ENCODE peak calls at places on chromosomes 11 and 22, in seven cellular contexts. O is neural crest cell, Z is AG09319, J is osteoblast, V is foreskin fibroblast, A is fibroblast of lung, G is astrocyte of the spinal cord. F is an unnamed sample.

GRCh38 chr22:36395922-36396321 is 8.2 kb upstream of the MYH9 start:
- DNase-seq in O (no peak), Z (no peak), J (peak), V (peak), A (peak), G (no peak), F (no peak)

GRCh38 chr22:31229402-31230140 is 17.5 kb downstream of the LIMK2 start:
- DNase-seq in O (no peak), Z (no peak), J (no peak), V (peak), A (peak), G (peak), F (no peak)

GRCh38 chr11:96567193-96567592 is 177.4 kb downstream of the JRKL start:
- DNase-seq in O (no peak), Z (no peak), J (no peak), V (no peak), A (no peak), G (peak), F (no peak)

GRCh38 chr11:11584446-11584810 is 37.4 kb downstream of the GALNT18 start:
- DNase-seq in O (no peak), Z (no peak), J (peak), V (peak), A (peak), G (peak), F (no peak)

GRCh38 chr11:62721994-62722393 is 5.3 kb downstream of the HNRNPUL2 start:
- DNase-seq in O (no peak), Z (no peak), J (no peak), V (peak), A (peak), G (peak), F (no peak)

GRCh38 chr22:20569059-20570058 is 61.9 kb downstream of the MED15 start:
- DNase-seq in O (no peak), Z (peak), J (peak), V (peak), A (peak), G (peak), F (peak)

GRCh38 chr22:31081963-31082605 is 966 bp downstream of the SMTN start:
- DNase-seq in O (no peak), Z (no peak), J (peak), V (peak), A (peak), G (no peak), F (no peak)

GRCh38 chr11:63592975-63593395 is 21.2 kb downstream of the PLAAT3 start:
- DNase-seq in O (no peak), Z (no peak), J (peak), V (peak), A (no peak), G (peak), F (no peak)

GRCh38 chr22:46149493-46149997 is 781 bp upstream of the PPARA start:
- DNase-seq in O (no peak), Z (no peak), J (peak), V (peak), A (no peak), G (peak), F (peak)

GRCh38 chr11:86204356-86204755 is 40.2 kb upstream of the EED start:
- DNase-seq in O (no peak), Z (no peak), J (no peak), V (no peak), A (no peak), G (no peak), F (no peak)

GRCh38 chr11:1151366-1152315 is 6.1 kb upstream of the MUC5AC start:
- DNase-seq in O (no peak), Z (no peak), J (peak), V (no peak), A (no peak), G (no peak), F (peak)

GRCh38 chr11:955154-956049 is 29.7 kb downstream of the AP2A2 start:
- DNase-seq in O (no peak), Z (no peak), J (peak), V (no peak), A (no peak), G (no peak), F (no peak)

GRCh38 chr11:45646275-45646970 is 19.0 kb downstream of the CHST1 start:
- DNase-seq in O (no peak), Z (no peak), J (peak), V (peak), A (no peak), G (peak), F (no peak)

GRCh38 chr22:49239264-49240015 is 588.2 kb downstream of the BRD1 start:
- DNase-seq in O (no peak), Z (no peak), J (no peak), V (no peak), A (no peak), G (no peak), F (no peak)

GRCh38 chr11:132439711-132440300 is 1069.4 kb downstream of the NTM start:
- DNase-seq in O (no peak), Z (no peak), J (peak), V (no peak), A (peak), G (peak), F (no peak)

GRCh38 chr11:117039897-117040296 is 58.3 kb downstream of the SIK3 start:
- DNase-seq in O (no peak), Z (no peak), J (no peak), V (no peak), A (peak), G (no peak), F (no peak)

GRCh38 chr11:8258771-8259170 is 4.9 kb downstream of the LMO1 start:
- DNase-seq in O (no peak), Z (peak), J (peak), V (peak), A (peak), G (peak), F (peak)

GRCh38 chr22:46942816-46943783 is 180.7 kb downstream of the TBC1D22A start:
- DNase-seq in O (no peak), Z (no peak), J (peak), V (no peak), A (no peak), G (no peak), F (no peak)

GRCh38 chr11:95456704-95457491 is 225.9 kb upstream of the SESN3 start:
- DNase-seq in O (no peak), Z (no peak), J (no peak), V (peak), A (peak), G (no peak), F (no peak)

GRCh38 chr11:125327494-125328130 is 163.1 kb downstream of the PKNOX2 start:
- DNase-seq in O (no peak), Z (no peak), J (no peak), V (no peak), A (no peak), G (no peak), F (no peak)

GRCh38 chr11:61141601-61142028 is 19.6 kb downstream of the VPS37C start:
- DNase-seq in O (no peak), Z (no peak), J (no peak), V (no peak), A (no peak), G (no peak), F (peak)

GRCh38 chr11:28874706-28875105 is 766.5 kb downstream of the METTL15 start:
- DNase-seq in O (no peak), Z (no peak), J (no peak), V (peak), A (no peak), G (no peak), F (no peak)

GRCh38 chr11:28871090-28871489 is 762.9 kb downstream of the METTL15 start:
- DNase-seq in O (no peak), Z (no peak), J (no peak), V (no peak), A (no peak), G (no peak), F (no peak)
- TF ChIP-seq CTCF in O (no peak), Z (no peak), J (no peak), V (no peak), A (no peak), G (no peak), F (no peak)

DNA sequence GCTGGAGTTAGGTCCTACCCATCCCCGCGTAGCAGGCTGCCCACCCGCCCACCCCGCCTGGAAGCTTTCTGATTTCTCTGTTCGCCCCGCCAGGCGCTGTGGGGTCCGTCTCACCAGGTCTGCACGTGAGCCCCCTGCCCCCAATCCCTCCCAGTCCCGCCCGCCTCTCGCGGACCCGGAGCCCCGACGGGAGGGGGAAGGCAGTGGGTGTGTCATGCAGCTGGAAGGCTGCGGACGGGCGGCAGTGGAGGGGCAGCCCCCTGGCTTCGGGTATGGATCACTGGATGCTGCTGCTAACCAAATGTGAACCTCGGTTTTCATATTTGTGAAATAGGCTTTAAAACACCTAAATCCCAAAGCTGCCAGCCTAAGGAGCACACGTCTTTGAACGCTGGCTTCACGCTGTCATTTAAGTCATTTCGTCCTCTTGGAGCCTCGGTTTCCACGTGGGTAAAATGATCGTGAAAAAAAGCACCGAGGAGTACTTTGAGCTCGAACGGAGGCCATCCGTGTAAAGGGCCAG is 568 bp upstream of the BIK start:
- DNase-seq in O (no peak), Z (no peak), J (peak), V (peak), A (no peak), G (no peak), F (no peak)
- TF ChIP-seq CTCF in O (no peak), Z (no peak), J (no peak), V (no peak), A (no peak), G (no peak), F (no peak)

GRCh38 chr11:68584097-68584496 is 100.2 kb upstream of the GAL start:
- DNase-seq in O (peak), Z (no peak), J (no peak), V (peak), A (no peak), G (no peak), F (no peak)
- TF ChIP-seq CTCF in O (peak), Z (peak), J (peak), V (peak), A (peak), G (peak), F (peak)

GRCh38 chr11:66851698-66852465 is 5.0 kb upstream of the LRFN4 start:
- DNase-seq in O (no peak), Z (no peak), J (peak), V (peak), A (no peak), G (no peak), F (peak)
- TF ChIP-seq CTCF in O (peak), Z (no peak), J (no peak), V (no peak), A (no peak), G (peak), F (no peak)

F was measured in upper lobe of right lung.